ENCODE peak calls at places on chromosomes 3 and 15, in four cellular contexts. One of them, this sample, is unnamed.

GRCh38 chr3:165817160-165817709 is 20.0 kb downstream of the BCHE start:
- DNase-seq in left ventricle myocardium inferior: no peak
- DNase-seq in colonic mucosa: no peak
- DNase-seq in PC-9: no peak
- DNase-seq in this sample: no peak

GRCh38 chr3:146189519-146190173 is 28.7 kb upstream of the PLOD2 start:
- DNase-seq in PC-9: peak
- DNase-seq in left ventricle myocardium inferior: no peak
- DNase-seq in colonic mucosa: no peak
- DNase-seq in this sample: peak

GRCh38 chr3:73451276-73451973 is 173.3 kb downstream of the PDZRN3 start:
- DNase-seq in PC-9: no peak
- DNase-seq in left ventricle myocardium inferior: no peak
- DNase-seq in colonic mucosa: no peak
- DNase-seq in this sample: no peak

GRCh38 chr15:38169982-38170381 is 82.7 kb upstream of the SPRED1 start:
- DNase-seq in colonic mucosa: no peak
- DNase-seq in left ventricle myocardium inferior: no peak
- DNase-seq in PC-9: no peak
- DNase-seq in this sample: no peak

GRCh38 chr3:39467394-39468107 is at the start of gene MOBP:
- DNase-seq in PC-9: no peak
- DNase-seq in left ventricle myocardium inferior: no peak
- DNase-seq in colonic mucosa: no peak
- DNase-seq in this sample: no peak

GRCh38 chr3:44825264-44825925 is 36.3 kb upstream of the TMEM42 start:
- DNase-seq in PC-9: no peak
- DNase-seq in colonic mucosa: no peak
- DNase-seq in left ventricle myocardium inferior: no peak
- DNase-seq in this sample: peak

GRCh38 chr15:41493205-41493901 is at the start of gene ITPKA:
- DNase-seq in PC-9: peak
- DNase-seq in colonic mucosa: peak
- DNase-seq in left ventricle myocardium inferior: peak
- DNase-seq in this sample: peak

GRCh38 chr15:51332211-51333147 is 5.9 kb downstream of the CYP19A1 start:
- DNase-seq in left ventricle myocardium inferior: no peak
- DNase-seq in PC-9: no peak
- DNase-seq in colonic mucosa: no peak
- DNase-seq in this sample: no peak

GRCh38 chr3:9727041-9727595 is 4.4 kb upstream of the BRPF1 start:
- DNase-seq in PC-9: no peak
- DNase-seq in colonic mucosa: no peak
- DNase-seq in left ventricle myocardium inferior: no peak
- DNase-seq in this sample: peak

GRCh38 chr3:46667657-46668056 is 25.8 kb downstream of the ALS2CL start:
- DNase-seq in PC-9: no peak
- DNase-seq in left ventricle myocardium inferior: no peak
- DNase-seq in colonic mucosa: no peak
- DNase-seq in this sample: no peak

GRCh38 chr3:152964901-152965609 is 130.1 kb downstream of the P2RY1 start:
- DNase-seq in colonic mucosa: no peak
- DNase-seq in left ventricle myocardium inferior: no peak
- DNase-seq in PC-9: no peak
- DNase-seq in this sample: no peak

GRCh38 chr3:71581451-71581980 is 2.0 kb downstream of the FOXP1 start:
- DNase-seq in colonic mucosa: peak
- DNase-seq in left ventricle myocardium inferior: peak
- DNase-seq in PC-9: peak
- DNase-seq in this sample: peak

GRCh38 chr3:45701167-45701867 is 12.1 kb downstream of the SACM1L start:
- DNase-seq in left ventricle myocardium inferior: no peak
- DNase-seq in PC-9: no peak
- DNase-seq in colonic mucosa: no peak
- DNase-seq in this sample: no peak

GRCh38 chr3:98713984-98714383 is 49.2 kb upstream of the ST3GAL6 start:
- DNase-seq in left ventricle myocardium inferior: no peak
- DNase-seq in colonic mucosa: no peak
- DNase-seq in PC-9: no peak
- DNase-seq in this sample: no peak

GRCh38 chr3:55327131-55327920 is 159.8 kb downstream of the WNT5A start:
- DNase-seq in PC-9: no peak
- DNase-seq in colonic mucosa: no peak
- DNase-seq in left ventricle myocardium inferior: no peak
- DNase-seq in this sample: no peak

GRCh38 chr3:87041191-87041590 is 50.2 kb upstream of the VGLL3 start:
- DNase-seq in colonic mucosa: no peak
- DNase-seq in left ventricle myocardium inferior: no peak
- DNase-seq in PC-9: no peak
- DNase-seq in this sample: no peak

GRCh38 chr3:185069583-185070030 is 83.3 kb downstream of the C3orf70 start:
- DNase-seq in colonic mucosa: peak
- DNase-seq in left ventricle myocardium inferior: no peak
- DNase-seq in PC-9: no peak
- DNase-seq in this sample: no peak

GRCh38 chr3:42036483-42036823 is 54.7 kb upstream of the TRAK1 start:
- DNase-seq in left ventricle myocardium inferior: no peak
- DNase-seq in colonic mucosa: peak
- DNase-seq in PC-9: no peak
- DNase-seq in this sample: no peak

GRCh38 chr15:48361690-48362089 is 30.5 kb downstream of the DUT start:
- DNase-seq in colonic mucosa: no peak
- DNase-seq in PC-9: no peak
- DNase-seq in left ventricle myocardium inferior: no peak
- DNase-seq in this sample: no peak

GRCh38 chr3:194130807-194131589 is 5.0 kb upstream of the HES1 start:
- DNase-seq in left ventricle myocardium inferior: no peak
- DNase-seq in colonic mucosa: peak
- DNase-seq in PC-9: peak
- DNase-seq in this sample: peak

GRCh38 chr15:72599855-72600464 is 54.5 kb upstream of the GOLGA6B start:
- DNase-seq in PC-9: peak
- DNase-seq in left ventricle myocardium inferior: no peak
- DNase-seq in colonic mucosa: peak
- DNase-seq in this sample: peak

GRCh38 chr3:139982404-139982803 is 47.4 kb downstream of the CLSTN2 start:
- DNase-seq in left ventricle myocardium inferior: no peak
- DNase-seq in PC-9: no peak
- DNase-seq in colonic mucosa: no peak
- DNase-seq in this sample: no peak

GRCh38 chr3:37997791-37998370 is 7.3 kb downstream of the VILL start:
- DNase-seq in PC-9: no peak
- DNase-seq in left ventricle myocardium inferior: no peak
- DNase-seq in colonic mucosa: peak
- DNase-seq in this sample: no peak

GRCh38 chr3:98954806-98955205 is 53.3 kb upstream of the DCBLD2 start:
- DNase-seq in left ventricle myocardium inferior: no peak
- DNase-seq in colonic mucosa: no peak
- DNase-seq in PC-9: no peak
- DNase-seq in this sample: no peak

GRCh38 chr15:60592386-60593339 is 113.7 kb upstream of the ICE2 start:
- DNase-seq in PC-9: peak
- DNase-seq in colonic mucosa: peak
- DNase-seq in left ventricle myocardium inferior: peak
- DNase-seq in this sample: peak

GRCh38 chr15:30922469-30923311 is 19.0 kb downstream of the FAN1 start:
- DNase-seq in colonic mucosa: peak
- DNase-seq in left ventricle myocardium inferior: no peak
- DNase-seq in PC-9: no peak
- DNase-seq in this sample: no peak

GRCh38 chr15:26890451-26890850 is 23.6 kb downstream of the GABRA5 start:
- DNase-seq in PC-9: no peak
- DNase-seq in colonic mucosa: no peak
- DNase-seq in left ventricle myocardium inferior: no peak
- DNase-seq in this sample: no peak

GRCh38 chr3:171828852-171829770 is 14.0 kb upstream of the TMEM212 start:
- DNase-seq in left ventricle myocardium inferior: no peak
- DNase-seq in colonic mucosa: no peak
- DNase-seq in PC-9: no peak
- DNase-seq in this sample: no peak

GRCh38 chr3:71537211-71537611 is 46.3 kb downstream of the FOXP1 start:
- DNase-seq in PC-9: peak
- DNase-seq in left ventricle myocardium inferior: no peak
- DNase-seq in colonic mucosa: no peak
- DNase-seq in this sample: peak

GRCh38 chr3:60417590-60417989 is 833.7 kb downstream of the FHIT start:
- DNase-seq in PC-9: no peak
- DNase-seq in left ventricle myocardium inferior: no peak
- DNase-seq in colonic mucosa: no peak
- DNase-seq in this sample: no peak

GRCh38 chr3:104132566-104132997 is 1234.1 kb upstream of the ALCAM start:
- DNase-seq in colonic mucosa: no peak
- DNase-seq in left ventricle myocardium inferior: no peak
- DNase-seq in PC-9: no peak
- DNase-seq in this sample: no peak

GRCh38 chr15:78392430-78392829 is 45.6 kb upstream of the IREB2 start:
- DNase-seq in colonic mucosa: peak
- DNase-seq in PC-9: no peak
- DNase-seq in left ventricle myocardium inferior: no peak
- DNase-seq in this sample: peak

GRCh38 chr3:54837964-54838363 is 89.9 kb downstream of the LRTM1 start:
- DNase-seq in left ventricle myocardium inferior: no peak
- DNase-seq in PC-9: no peak
- DNase-seq in colonic mucosa: no peak
- DNase-seq in this sample: no peak

GRCh38 chr3:110198717-110199587 is 861.6 kb upstream of the DPPA4 start:
- DNase-seq in left ventricle myocardium inferior: no peak
- DNase-seq in PC-9: no peak
- DNase-seq in colonic mucosa: no peak
- DNase-seq in this sample: no peak

DNA sequence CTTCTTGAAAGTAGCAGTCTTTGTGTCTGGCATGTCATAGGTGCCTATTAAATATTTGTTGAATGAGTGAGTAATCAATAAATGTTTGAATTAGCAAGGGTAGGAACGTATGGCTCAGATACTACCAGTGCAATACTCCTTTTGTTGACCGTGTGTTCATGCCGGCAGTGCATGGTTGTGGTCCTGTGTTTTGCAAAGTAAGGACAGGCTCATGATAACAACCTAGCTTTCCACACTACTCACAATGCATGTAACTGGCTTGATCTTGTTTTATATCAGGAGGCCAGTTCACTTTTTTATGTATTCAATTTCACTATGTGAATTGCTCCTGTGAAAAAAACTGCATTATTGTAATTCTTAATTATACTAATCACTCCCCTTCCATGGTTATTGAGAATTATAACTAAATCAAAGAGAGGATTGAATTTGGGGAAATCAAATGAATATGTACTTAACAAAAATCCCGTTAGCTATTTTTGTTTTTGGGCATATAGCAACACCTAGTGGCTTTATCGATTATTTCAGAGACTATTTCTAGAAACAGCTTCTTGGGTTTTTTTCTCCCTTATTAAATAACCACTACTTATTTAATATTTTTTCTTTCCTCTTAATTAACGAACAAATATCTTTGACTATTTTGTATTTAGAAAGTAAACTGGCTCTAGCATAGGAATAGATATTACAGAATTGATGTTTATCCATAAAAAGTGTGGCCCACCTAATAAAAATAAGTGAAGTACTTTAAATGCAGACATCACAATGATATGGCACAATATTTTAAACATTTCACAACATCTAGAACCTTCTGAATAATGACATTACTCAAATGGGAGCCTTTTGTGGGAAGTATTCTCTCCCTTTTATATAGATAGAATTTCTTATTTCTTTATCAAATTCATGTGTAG is 218.5 kb downstream of the BBX start:
- DNase-seq in PC-9: no peak
- DNase-seq in colonic mucosa: no peak
- DNase-seq in left ventricle myocardium inferior: no peak
- DNase-seq in this sample: no peak
- TF ChIP-seq CTCF in PC-9: peak
- TF ChIP-seq CTCF in colonic mucosa: peak
- TF ChIP-seq CTCF in left ventricle myocardium inferior: peak
- TF ChIP-seq CTCF in this sample: no peak

GRCh38 chr3:35966629-35967464 is 327.5 kb downstream of the ARPP21 start:
- DNase-seq in PC-9: no peak
- DNase-seq in colonic mucosa: no peak
- DNase-seq in left ventricle myocardium inferior: no peak
- DNase-seq in this sample: no peak
- TF ChIP-seq CTCF in PC-9: no peak
- TF ChIP-seq CTCF in colonic mucosa: no peak
- TF ChIP-seq CTCF in left ventricle myocardium inferior: no peak
- TF ChIP-seq CTCF in this sample: no peak

DNA sequence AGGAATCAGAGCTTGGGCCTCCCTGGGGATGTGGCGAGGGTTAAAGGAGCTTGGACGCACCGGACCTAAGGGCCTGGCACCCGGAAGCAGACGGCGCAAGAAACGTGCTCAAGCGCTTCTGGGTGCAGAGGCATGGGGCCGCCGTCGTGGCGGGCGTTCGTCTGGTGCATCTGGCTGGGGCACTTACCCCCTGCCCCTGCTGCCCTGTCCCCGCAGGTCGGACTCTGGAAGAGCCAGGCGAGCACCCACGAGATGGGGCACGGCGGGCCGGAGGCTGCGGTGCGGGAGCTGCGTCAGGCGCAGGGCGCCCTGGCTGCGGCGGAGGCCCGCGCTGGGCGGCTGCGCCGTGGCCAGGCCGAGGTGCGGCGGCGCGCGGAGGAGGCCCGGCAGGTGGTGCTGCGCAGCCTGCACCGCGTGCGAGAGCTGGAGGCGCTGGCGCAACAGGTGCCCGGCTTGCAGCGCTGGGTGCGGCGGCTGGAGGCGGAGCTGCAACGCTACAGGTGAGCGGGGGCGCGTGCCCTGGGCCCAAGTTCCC is 2.5 kb downstream of the EFCC1 start:
- DNase-seq in PC-9: peak
- DNase-seq in colonic mucosa: peak
- DNase-seq in left ventricle myocardium inferior: no peak
- DNase-seq in this sample: peak
- TF ChIP-seq CTCF in PC-9: no peak
- TF ChIP-seq CTCF in colonic mucosa: no peak
- TF ChIP-seq CTCF in left ventricle myocardium inferior: peak
- TF ChIP-seq CTCF in this sample: peak

GRCh38 chr3:48765376-48765775 is 48.4 kb upstream of the IP6K2 start:
- DNase-seq in PC-9: no peak
- DNase-seq in left ventricle myocardium inferior: no peak
- DNase-seq in colonic mucosa: no peak
- DNase-seq in this sample: no peak
- TF ChIP-seq CTCF in PC-9: peak
- TF ChIP-seq CTCF in left ventricle myocardium inferior: peak
- TF ChIP-seq CTCF in colonic mucosa: peak
- TF ChIP-seq CTCF in this sample: no peak

GRCh38 chr15:33314115-33314514 is 3.3 kb downstream of the RYR3 start:
- DNase-seq in PC-9: no peak
- DNase-seq in left ventricle myocardium inferior: no peak
- DNase-seq in colonic mucosa: no peak
- DNase-seq in this sample: no peak

GRCh38 chr15:33313491-33313890 is 2.7 kb downstream of the RYR3 start:
- DNase-seq in left ventricle myocardium inferior: no peak
- DNase-seq in colonic mucosa: no peak
- DNase-seq in PC-9: no peak
- DNase-seq in this sample: no peak

GRCh38 chr15:33311312-33311971 is 675 bp downstream of the RYR3 start:
- DNase-seq in left ventricle myocardium inferior: no peak
- DNase-seq in PC-9: no peak
- DNase-seq in colonic mucosa: no peak
- DNase-seq in this sample: no peak

GRCh38 chr15:33310481-33311311 is at the start of gene RYR3:
- DNase-seq in colonic mucosa: no peak
- DNase-seq in PC-9: no peak
- DNase-seq in left ventricle myocardium inferior: no peak
- DNase-seq in this sample: no peak

GRCh38 chr15:33309602-33310276 is 1.0 kb upstream of the RYR3 start:
- DNase-seq in PC-9: no peak
- DNase-seq in left ventricle myocardium inferior: no peak
- DNase-seq in colonic mucosa: peak
- DNase-seq in this sample: no peak
- TF ChIP-seq CTCF in PC-9: no peak
- TF ChIP-seq CTCF in left ventricle myocardium inferior: no peak
- TF ChIP-seq CTCF in colonic mucosa: no peak
- TF ChIP-seq CTCF in this sample: no peak